ENCODE peak calls at places on chromosomes 12 and 14, in eight cellular contexts. A is brain microvascular endothelial cell; W is left ventricle myocardium inferior; Q is tibial artery; M is lung; Y is CD8-positive, alpha-beta T cell; S is Karpas-422; P is GM23248. C is an unnamed sample.

GRCh38 chr12:108234155-108234554 is 105.0 kb downstream of the CMKLR1 start:
- DNase-seq in Q (peak; percentile 40), W (no peak), A (no peak), S (no peak), M (no peak), P (peak; percentile 40), Y (no peak), C (no peak)

GRCh38 chr14:42855159-42855558 is 1248.5 kb downstream of the LRFN5 start:
- DNase-seq in W (no peak), A (no peak), P (no peak), M (no peak), Y (no peak), Q (no peak), S (peak; percentile 62), C (no peak)

GRCh38 chr12:128844031-128844635 is 9.1 kb upstream of the GLT1D1 start:
- DNase-seq in M (no peak), W (no peak), P (no peak), S (no peak), A (no peak), Y (no peak), Q (no peak), C (no peak)

GRCh38 chr12:30450872-30451271 is 244.8 kb downstream of the IPO8 start:
- DNase-seq in M (no peak), P (peak; percentile 0), W (no peak), S (no peak), A (peak; percentile 43), Y (no peak), Q (no peak), C (no peak)

GRCh38 chr14:67187826-67188225 is 1.4 kb upstream of the GARIN2 start:
- DNase-seq in P (peak; percentile 70), W (no peak), M (peak; percentile 78), Q (no peak), A (peak; percentile 70), S (peak; percentile 30), Y (no peak), C (peak; percentile 88)

GRCh38 chr14:73441286-73441685 is 17.1 kb downstream of the NUMB start:
- DNase-seq in P (no peak), A (no peak), Q (no peak), S (no peak), W (no peak), M (no peak), Y (no peak), C (no peak)

GRCh38 chr14:95467232-95467631 is 49.2 kb downstream of the SYNE3 start:
- DNase-seq in M (peak; percentile 49), P (no peak), S (no peak), Y (no peak), Q (no peak), A (no peak), W (no peak), C (no peak)

GRCh38 chr14:93326196-93326595 is 6.6 kb downstream of the BTBD7 start:
- DNase-seq in Q (no peak), A (no peak), S (no peak), M (no peak), W (no peak), Y (no peak), P (no peak), C (no peak)

GRCh38 chr14:23415821-23416480 is 7.9 kb upstream of the MYH6 start:
- DNase-seq in M (no peak), Y (no peak), W (no peak), S (no peak), P (no peak), Q (no peak), A (no peak), C (no peak)

GRCh38 chr14:94598506-94598815 is 13.7 kb upstream of the SERPINA3 start:
- DNase-seq in A (no peak), P (no peak), W (no peak), S (no peak), Q (no peak), M (no peak), Y (no peak), C (no peak)

GRCh38 chr14:61102549-61103466 is 121.8 kb downstream of the SLC38A6 start:
- DNase-seq in A (no peak), Y (no peak), W (no peak), S (peak; percentile 75), M (no peak), Q (no peak), P (peak; percentile 2), C (no peak)

GRCh38 chr12:48681416-48681737 is 661 bp downstream of the KANSL2 start:
- DNase-seq in A (peak; percentile 2), M (no peak), Y (no peak), P (peak; percentile 59), W (no peak), Q (no peak), S (peak; percentile 70), C (no peak)

GRCh38 chr12:11812558-11813421 is 163.3 kb downstream of the ETV6 start:
- DNase-seq in M (no peak), A (no peak), Q (peak; percentile 49), P (peak; percentile 52), Y (no peak), W (no peak), S (no peak), C (peak; percentile 49)

GRCh38 chr14:31449971-31450610 is 7.2 kb downstream of the DTD2 start:
- DNase-seq in P (peak; percentile 68), W (no peak), A (no peak), Y (no peak), M (no peak), S (peak; percentile 87), Q (no peak), C (peak; percentile 33)

GRCh38 chr12:121537814-121538698 is 42.8 kb downstream of the KDM2B start:
- DNase-seq in A (no peak), P (peak; percentile 44), W (no peak), Y (peak; percentile 36), S (peak; percentile 79), Q (no peak), M (no peak), C (no peak)

GRCh38 chr14:41662780-41663477 is 56.3 kb downstream of the LRFN5 start:
- DNase-seq in A (no peak), W (no peak), S (no peak), Y (no peak), Q (no peak), P (no peak), M (no peak), C (no peak)

GRCh38 chr12:74537126-74537706 is 419 bp upstream of the ATXN7L3B start:
- DNase-seq in W (no peak), M (no peak), A (peak; percentile 53), Y (no peak), Q (no peak), S (peak; percentile 88), P (peak; percentile 78), C (peak; percentile 41)

GRCh38 chr14:89621009-89621421 is 204.0 kb upstream of the FOXN3 start:
- DNase-seq in A (no peak), Q (no peak), S (no peak), M (no peak), Y (peak; percentile 68), P (no peak), W (no peak), C (no peak)

DNA sequence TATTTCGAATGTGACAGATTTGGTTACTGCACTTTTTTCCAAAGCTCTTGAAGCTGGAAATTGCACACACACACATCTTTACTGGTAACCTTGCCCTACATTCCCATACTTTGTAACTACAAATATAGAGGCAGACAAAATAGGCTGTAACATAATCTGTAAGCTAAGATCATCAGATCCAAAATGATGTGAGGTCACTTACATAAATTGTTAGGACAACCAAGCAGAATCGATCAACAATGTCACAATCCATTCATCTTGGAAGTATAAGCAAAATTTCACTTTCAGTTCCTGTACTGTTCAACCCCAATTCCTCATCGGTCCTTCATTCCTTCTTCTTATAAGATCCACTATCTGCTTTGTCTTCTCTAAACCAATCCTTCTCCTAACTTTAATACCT is 72.6 kb downstream of the EPS8 start:
- DNase-seq in A (no peak), P (no peak), Q (no peak), M (no peak), W (no peak), Y (no peak), S (no peak), C (no peak)
- H3K4me3 ChIP-seq in A (no peak overlapping the region), P (no peak overlapping the region), Q (no peak overlapping the region), M (no peak overlapping the region), W (no peak overlapping the region), Y (no peak overlapping the region), S (no peak overlapping the region), C (no peak overlapping the region)

DNA sequence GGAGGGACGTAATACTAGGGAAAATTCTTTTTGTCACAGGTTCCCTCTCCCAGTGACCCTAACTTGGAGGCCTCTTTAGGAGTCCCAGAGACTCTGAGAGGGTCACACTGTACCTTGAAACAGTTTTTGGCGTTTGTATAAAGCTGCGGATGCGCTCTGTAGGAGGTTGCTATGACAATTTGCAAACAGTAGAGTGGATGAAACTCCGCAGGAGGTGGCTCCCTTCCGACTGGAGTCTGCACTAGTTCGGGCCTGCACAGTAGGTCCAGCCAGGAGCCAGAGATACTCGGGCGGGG is 1.3 kb upstream of the DYRK2 start:
- DNase-seq in Y (no peak), A (no peak), M (no peak), W (no peak), P (no peak), S (no peak), Q (no peak), C (no peak)
- H3K4me3 ChIP-seq in Y (peak overlapping the region; percentile 75), A (no peak overlapping the region), M (no peak overlapping the region), W (peak overlapping the region; percentile 94), P (no peak overlapping the region), S (no peak overlapping the region), Q (no peak overlapping the region), C (no peak overlapping the region)

DNA sequence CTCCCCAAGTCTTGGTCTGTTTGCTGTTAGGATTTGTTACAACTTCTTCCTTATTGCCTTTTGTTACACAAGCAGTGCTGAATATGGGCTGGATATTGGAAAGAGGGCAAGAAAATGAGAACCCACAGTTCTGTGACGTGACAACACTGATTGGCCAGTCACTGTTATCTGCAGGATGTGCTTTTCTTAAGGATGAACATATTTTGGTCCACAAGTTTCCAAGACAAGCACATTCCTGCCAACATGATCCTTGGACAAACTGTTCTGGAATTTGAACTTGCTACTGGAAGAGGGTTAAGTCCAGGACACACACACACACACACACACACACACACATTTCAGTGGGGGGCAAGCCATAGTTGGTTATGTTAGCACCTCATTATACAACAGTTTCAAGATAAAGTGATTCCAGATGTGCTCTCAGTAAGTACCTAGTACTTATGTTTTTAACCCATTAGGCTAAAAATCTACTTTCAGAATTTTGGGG is 16.6 kb upstream of the SLC38A2 start:
- DNase-seq in Y (no peak), P (peak; percentile 86), W (no peak), S (no peak), M (no peak), Q (peak; percentile 72), A (peak; percentile 81), C (peak; percentile 91)
- H3K4me3 ChIP-seq in Y (no peak overlapping the region), P (peak overlapping the region; percentile 37), W (no peak overlapping the region), S (no peak overlapping the region), M (no peak overlapping the region), Q (no peak overlapping the region), A (no peak overlapping the region), C (no peak overlapping the region)

GRCh38 chr12:50927356-50927755 is 25.0 kb upstream of the HIGD1C start:
- DNase-seq in P (no peak), S (no peak), Q (no peak), Y (no peak), W (no peak), A (no peak), M (no peak), C (no peak)
- H3K4me3 ChIP-seq in P (no peak overlapping the region), S (peak overlapping the region; percentile 93), Q (peak overlapping the region; percentile 76), Y (no peak overlapping the region), W (peak overlapping the region; percentile 88), A (no peak overlapping the region), M (peak overlapping the region; percentile 31), C (peak overlapping the region; percentile 62)

C was measured in astrocyte of the cerebellum.